ENCODE peak calls at places on chromosomes 6 and 20, in four cellular contexts. L is transverse colon, O is sigmoid colon, T is left ventricle myocardium inferior. Q is an unnamed sample.

GRCh38 chr20:37692447-37693166 is 1.2 kb upstream of the CTNNBL1 start:
- DNase-seq in L (no peak), O (no peak), T (no peak), Q (no peak)

GRCh38 chr20:3135507-3136070 is 24.1 kb downstream of the FASTKD5 start:
- DNase-seq in L (no peak), O (no peak), T (no peak), Q (no peak)

GRCh38 chr20:61840661-61841455 is 224.8 kb downstream of the TAF4 start:
- DNase-seq in L (no peak), O (no peak), T (no peak), Q (no peak)

GRCh38 chr6:44701637-44702101 is 314.2 kb downstream of the CDC5L start:
- DNase-seq in L (no peak), O (no peak), T (no peak), Q (no peak)

GRCh38 chr6:110355031-110355430 is 3.1 kb downstream of the METTL24 start:
- DNase-seq in L (no peak), O (no peak), T (no peak), Q (no peak)

GRCh38 chr6:79421001-79421411 is 116.2 kb downstream of the LCA5 start:
- DNase-seq in L (no peak), O (no peak), T (no peak), Q (no peak)

GRCh38 chr20:63750807-63751470 is 11.4 kb downstream of the SLC2A4RG start:
- DNase-seq in L (no peak), O (no peak), T (no peak), Q (no peak)

GRCh38 chr6:150647051-150647450 is 47.4 kb downstream of the PLEKHG1 start:
- DNase-seq in L (no peak), O (no peak), T (no peak), Q (no peak)

GRCh38 chr6:42505377-42505702 is 53.6 kb upstream of the TRERF1 start:
- DNase-seq in L (no peak), O (no peak), T (no peak), Q (no peak)

GRCh38 chr6:35206346-35206745 is 7.4 kb upstream of the SCUBE3 start:
- DNase-seq in L (no peak), O (no peak), T (no peak), Q (no peak)

GRCh38 chr6:149015224-149015876 is 268.5 kb downstream of the UST start:
- DNase-seq in L (no peak), O (no peak), T (no peak), Q (no peak)
- H3K27ac ChIP-seq in L (no peak overlapping the region), O (no peak overlapping the region), T (no peak overlapping the region), Q (no peak overlapping the region)

DNA sequence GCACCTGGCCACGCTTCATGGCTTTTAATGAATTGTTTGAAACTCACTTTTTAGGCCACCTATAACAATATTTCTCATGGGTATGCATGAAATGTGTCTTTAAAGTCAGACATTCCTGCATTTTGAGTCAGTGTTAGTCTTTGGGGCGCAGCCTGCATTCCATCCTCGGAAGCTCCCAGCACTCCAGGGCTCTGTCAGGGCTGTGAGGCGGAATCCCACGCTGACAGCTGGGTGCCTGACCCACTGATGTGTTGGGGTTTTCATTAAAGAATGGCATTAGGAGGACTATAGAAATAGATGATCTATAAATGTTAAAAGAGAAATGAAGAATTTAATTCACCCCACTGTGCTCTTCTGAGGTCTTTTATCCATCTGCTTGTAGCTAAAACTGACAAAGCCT is 16.2 kb upstream of the CLDN20 start:
- DNase-seq in L (no peak), O (no peak), T (no peak), Q (no peak)
- TF ChIP-seq CTCF in L (no peak), O (no peak), T (no peak), Q (no peak)

GRCh38 chr6:148885154-148885870 is 138.5 kb downstream of the UST start:
- DNase-seq in L (no peak), O (no peak), T (no peak), Q (no peak)

GRCh38 chr6:148888853-148889252 is 142.0 kb downstream of the UST start:
- DNase-seq in L (no peak), O (no peak), T (no peak), Q (no peak)

GRCh38 chr6:148884461-148884860 is 137.6 kb downstream of the UST start:
- DNase-seq in L (no peak), O (no peak), T (no peak), Q (no peak)

GRCh38 chr6:148887181-148887580 is 140.4 kb downstream of the UST start:
- DNase-seq in L (no peak), O (no peak), T (no peak), Q (no peak)

GRCh38 chr6:148885920-148886845 is 139.4 kb downstream of the UST start:
- DNase-seq in L (no peak), O (no peak), T (no peak), Q (no peak)
- H3K27ac ChIP-seq in L (peak overlapping the region; percentile 46), O (peak overlapping the region; percentile 74), T (no peak overlapping the region), Q (peak overlapping the region; percentile 44)

GRCh38 chr6:12504325-12504966 is 212.1 kb upstream of the PHACTR1 start:
- DNase-seq in L (peak; percentile 29), O (no peak), T (no peak), Q (no peak)
- TF ChIP-seq CTCF in L (peak; percentile 47), O (peak; percentile 6), T (peak; percentile 37), Q (no peak)

Q was measured in ascending aorta.